ENCODE peak calls at places on chromosomes 7 and 10, in ten cellular contexts. Y is Peyer's patch, I is heart left ventricle, V is esophagus squamous epithelium, E is HepG2, Q is ovary, L is GM12891, S is GM12892, A is HCT116, N is uterus. H is an unnamed sample.

GRCh38 chr10:2897619-2898508 is 169.5 kb upstream of the PFKP start:
- DNase-seq in Y (no peak), I (no peak), V (no peak), E (no peak), Q (no peak), L (no peak), S (no peak), A (no peak), N (no peak), H (no peak)

GRCh38 chr10:102230861-102231356 is 4.8 kb downstream of the ELOVL3 start:
- DNase-seq in Y (peak), I (no peak), V (no peak), E (no peak), Q (peak), L (peak), S (peak), A (peak), N (peak), H (no peak)

GRCh38 chr10:7561216-7561893 is 105.4 kb downstream of the ITIH5 start:
- DNase-seq in Y (no peak), I (peak), V (no peak), E (peak), Q (peak), L (no peak), S (no peak), A (no peak), N (peak), H (no peak)

GRCh38 chr7:20913853-20914252 is 127.2 kb upstream of the SP8 start:
- DNase-seq in Y (no peak), I (no peak), V (no peak), E (no peak), Q (no peak), L (no peak), S (no peak), A (no peak), N (no peak), H (no peak)

GRCh38 chr7:107972075-107972482 is 30.9 kb downstream of the LAMB1 start:
- DNase-seq in Y (no peak), I (peak), V (no peak), E (peak), Q (no peak), L (no peak), S (no peak), A (no peak), N (peak), H (no peak)

GRCh38 chr7:105354383-105354782 is 34.3 kb downstream of the SRPK2 start:
- DNase-seq in Y (peak), I (no peak), V (no peak), E (no peak), Q (no peak), L (no peak), S (no peak), A (no peak), N (no peak), H (no peak)

GRCh38 chr7:127675716-127676115 is 23.7 kb downstream of the SND1 start:
- DNase-seq in Y (no peak), I (no peak), V (no peak), E (no peak), Q (no peak), L (no peak), S (no peak), A (no peak), N (no peak), H (no peak)

GRCh38 chr10:32379950-32380547 is 33.1 kb upstream of the EPC1 start:
- DNase-seq in Y (no peak), I (no peak), V (no peak), E (no peak), Q (no peak), L (no peak), S (no peak), A (no peak), N (no peak), H (no peak)

GRCh38 chr10:118521415-118522117 is 73.9 kb downstream of the PRLHR start:
- DNase-seq in Y (no peak), I (no peak), V (no peak), E (no peak), Q (no peak), L (no peak), S (no peak), A (no peak), N (no peak), H (no peak)

GRCh38 chr7:37315752-37316711 is 132.6 kb downstream of the ELMO1 start:
- DNase-seq in Y (no peak), I (no peak), V (no peak), E (no peak), Q (no peak), L (no peak), S (no peak), A (no peak), N (no peak), H (no peak)

GRCh38 chr10:22821501-22821900 is 106.4 kb upstream of the ARMC3 start:
- DNase-seq in Y (no peak), I (no peak), V (no peak), E (no peak), Q (no peak), L (no peak), S (no peak), A (no peak), N (no peak), H (no peak)

GRCh38 chr10:42149722-42150427 is 488.5 kb downstream of the ZNF33B start:
- DNase-seq in Y (no peak), I (no peak), V (no peak), E (no peak), Q (no peak), L (no peak), S (no peak), A (no peak), N (no peak), H (no peak)

GRCh38 chr10:124220971-124221355 is 127.6 kb upstream of the CHST15 start:
- DNase-seq in Y (no peak), I (no peak), V (no peak), E (no peak), Q (no peak), L (no peak), S (no peak), A (no peak), N (no peak), H (no peak)

GRCh38 chr10:62069452-62070191 is 168.1 kb downstream of the ARID5B start:
- DNase-seq in Y (no peak), I (no peak), V (no peak), E (no peak), Q (no peak), L (no peak), S (no peak), A (no peak), N (no peak), H (no peak)

GRCh38 chr10:113732966-113733365 is 18.5 kb upstream of the PLEKHS1 start:
- DNase-seq in Y (no peak), I (no peak), V (no peak), E (no peak), Q (no peak), L (no peak), S (no peak), A (no peak), N (no peak), H (no peak)

GRCh38 chr10:62637249-62638061 is 167.1 kb upstream of the ADO start:
- DNase-seq in Y (peak), I (peak), V (no peak), E (peak), Q (no peak), L (no peak), S (no peak), A (no peak), N (peak), H (no peak)

GRCh38 chr7:24917510-24918239 is 62.3 kb downstream of the OSBPL3 start:
- DNase-seq in Y (no peak), I (no peak), V (no peak), E (no peak), Q (no peak), L (no peak), S (no peak), A (no peak), N (no peak), H (no peak)

GRCh38 chr7:116509982-116510579 is 10.5 kb downstream of the CAV2 start:
- DNase-seq in Y (no peak), I (no peak), V (no peak), E (no peak), Q (no peak), L (no peak), S (no peak), A (no peak), N (no peak), H (no peak)

GRCh38 chr7:123935436-123936381 is 10.7 kb downstream of the SPAM1 start:
- DNase-seq in Y (no peak), I (no peak), V (no peak), E (no peak), Q (no peak), L (no peak), S (no peak), A (no peak), N (no peak), H (no peak)

GRCh38 chr10:73997479-73997805 is 474 bp upstream of the VCL start:
- DNase-seq in Y (peak), I (no peak), V (no peak), E (no peak), Q (no peak), L (no peak), S (no peak), A (no peak), N (no peak), H (no peak)

GRCh38 chr7:106485031-106485551 is 175.9 kb downstream of the CCDC71L start:
- DNase-seq in Y (no peak), I (no peak), V (no peak), E (no peak), Q (no peak), L (no peak), S (no peak), A (no peak), N (no peak), H (peak)

GRCh38 chr10:72009430-72010081 is 45.4 kb downstream of the CHST3 start:
- DNase-seq in Y (peak), I (peak), V (no peak), E (no peak), Q (peak), L (no peak), S (no peak), A (no peak), N (peak), H (no peak)

GRCh38 chr7:31526882-31527281 is 13.0 kb downstream of the ITPRID1 start:
- DNase-seq in Y (no peak), I (no peak), V (no peak), E (no peak), Q (no peak), L (no peak), S (no peak), A (no peak), N (no peak), H (no peak)

GRCh38 chr7:23055582-23056178 is 41.8 kb upstream of the HYCC1 start:
- DNase-seq in Y (peak), I (peak), V (no peak), E (peak), Q (no peak), L (peak), S (peak), A (peak), N (no peak), H (peak)

GRCh38 chr7:11212816-11213215 is 239.1 kb downstream of the PHF14 start:
- DNase-seq in Y (no peak), I (no peak), V (no peak), E (no peak), Q (no peak), L (no peak), S (no peak), A (no peak), N (no peak), H (no peak)

GRCh38 chr10:3699896-3700295 is 85.1 kb downstream of the KLF6 start:
- DNase-seq in Y (no peak), I (no peak), V (no peak), E (no peak), Q (no peak), L (no peak), S (no peak), A (no peak), N (no peak), H (no peak)

GRCh38 chr7:138459300-138460175 is 521 bp upstream of the TRIM24 start:
- DNase-seq in Y (peak), I (no peak), V (peak), E (peak), Q (peak), L (no peak), S (no peak), A (peak), N (peak), H (peak)

GRCh38 chr7:109950821-109951601 is 1139.9 kb upstream of the LRRN3 start:
- DNase-seq in Y (no peak), I (no peak), V (no peak), E (no peak), Q (no peak), L (no peak), S (no peak), A (no peak), N (no peak), H (no peak)

GRCh38 chr10:74056081-74056818 is 58.3 kb downstream of the VCL start:
- DNase-seq in Y (no peak), I (no peak), V (no peak), E (peak), Q (no peak), L (no peak), S (no peak), A (peak), N (no peak), H (no peak)

GRCh38 chr7:99399597-99399996 is 8.8 kb downstream of the PDAP1 start:
- DNase-seq in Y (no peak), I (no peak), V (no peak), E (no peak), Q (no peak), L (no peak), S (no peak), A (no peak), N (no peak), H (no peak)

GRCh38 chr7:141397236-141398163 is 153.7 kb upstream of the AGK start:
- DNase-seq in Y (no peak), I (peak), V (no peak), E (no peak), Q (no peak), L (no peak), S (no peak), A (no peak), N (no peak), H (no peak)

GRCh38 chr7:51151452-51151851 is 165.2 kb downstream of the COBL start:
- DNase-seq in Y (no peak), I (no peak), V (no peak), E (no peak), Q (no peak), L (no peak), S (no peak), A (no peak), N (no peak), H (no peak)

GRCh38 chr10:19833508-19833824 is 17.2 kb downstream of the PLXDC2 start:
- DNase-seq in Y (no peak), I (no peak), V (no peak), E (no peak), Q (no peak), L (no peak), S (no peak), A (no peak), N (no peak), H (no peak)

GRCh38 chr10:114491933-114492332 is 87.6 kb upstream of the AFAP1L2 start:
- DNase-seq in Y (no peak), I (peak), V (no peak), E (no peak), Q (peak), L (no peak), S (no peak), A (no peak), N (no peak), H (no peak)

GRCh38 chr10:28580825-28581224 is 47.9 kb downstream of the WAC start:
- DNase-seq in Y (no peak), I (no peak), V (no peak), E (no peak), Q (no peak), L (no peak), S (no peak), A (no peak), N (no peak), H (no peak)

GRCh38 chr10:124106241-124106905 is 13.0 kb upstream of the CHST15 start:
- DNase-seq in Y (peak), I (peak), V (no peak), E (peak), Q (peak), L (peak), S (no peak), A (peak), N (peak), H (peak)

GRCh38 chr7:36594445-36594844 is 129.8 kb downstream of the AOAH start:
- DNase-seq in Y (no peak), I (no peak), V (no peak), E (no peak), Q (no peak), L (no peak), S (no peak), A (no peak), N (no peak), H (no peak)

GRCh38 chr7:20351901-20352300 is 21.2 kb downstream of the ITGB8 start:
- DNase-seq in Y (no peak), I (no peak), V (no peak), E (no peak), Q (no peak), L (no peak), S (no peak), A (no peak), N (no peak), H (no peak)

GRCh38 chr7:4699897-4700296 is 17.8 kb downstream of the FOXK1 start:
- DNase-seq in Y (no peak), I (no peak), V (no peak), E (no peak), Q (no peak), L (no peak), S (no peak), A (no peak), N (no peak), H (no peak)

GRCh38 chr10:80205478-80206276 is at the start of gene ANXA11:
- DNase-seq in Y (peak), I (peak), V (no peak), E (peak), Q (peak), L (peak), S (peak), A (peak), N (peak), H (peak)
- TF ChIP-seq POLR2A in Y (peak), I (peak), V (peak), E (peak), Q (peak), L (peak), S (peak), A (peak), N (peak), H (peak)

GRCh38 chr7:2233876-2234275 is 1.1 kb upstream of the MAD1L1 start:
- DNase-seq in Y (no peak), I (no peak), V (no peak), E (no peak), Q (no peak), L (no peak), S (no peak), A (no peak), N (no peak), H (no peak)

GRCh38 chr7:2231992-2232765 is 566 bp downstream of the MAD1L1 start:
- DNase-seq in Y (no peak), I (no peak), V (no peak), E (peak), Q (peak), L (no peak), S (peak), A (no peak), N (no peak), H (peak)

GRCh38 chr7:2230226-2230625 is 2.5 kb downstream of the MAD1L1 start:
- DNase-seq in Y (no peak), I (no peak), V (no peak), E (no peak), Q (no peak), L (no peak), S (no peak), A (no peak), N (no peak), H (no peak)

GRCh38 chr7:2230882-2231281 is 1.9 kb downstream of the MAD1L1 start:
- DNase-seq in Y (no peak), I (no peak), V (no peak), E (peak), Q (no peak), L (no peak), S (no peak), A (no peak), N (no peak), H (no peak)

DNA sequence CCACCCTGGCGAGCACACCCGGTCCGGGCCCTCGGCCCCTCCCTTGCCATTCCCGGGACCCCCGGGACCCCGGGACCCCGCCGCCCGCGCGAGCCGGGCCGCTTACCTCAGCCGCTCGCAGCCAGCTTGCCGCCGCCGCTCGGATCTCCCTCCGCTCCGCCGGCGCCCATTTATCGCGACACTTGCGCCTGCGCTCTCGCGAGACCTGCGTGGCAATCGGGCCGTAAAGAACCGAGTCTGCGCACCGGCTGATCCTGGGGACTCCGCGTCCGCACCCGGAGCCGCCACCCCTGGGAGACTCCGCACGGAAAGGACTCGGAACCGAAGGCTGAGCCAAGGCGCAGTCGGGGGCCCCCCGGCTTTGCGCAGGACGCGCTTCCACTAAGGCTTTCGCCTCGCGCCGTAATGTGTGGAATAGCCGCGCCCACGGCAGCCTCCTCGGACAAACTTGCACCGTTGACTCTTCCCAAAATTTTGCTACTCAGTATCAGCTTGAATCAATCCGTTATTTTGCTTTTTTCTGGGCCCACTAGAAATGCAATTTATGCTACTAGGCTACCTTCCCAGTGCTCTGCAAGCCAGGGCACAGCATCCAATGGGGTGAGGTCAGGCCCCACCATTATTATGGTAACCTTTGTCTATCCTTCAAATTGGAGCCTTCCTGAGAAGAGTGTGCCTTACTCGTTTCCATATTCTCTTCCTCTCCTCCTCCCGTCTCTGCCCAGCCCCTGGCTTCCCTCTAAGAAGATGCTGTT is at the start of gene MAD1L1:
- DNase-seq in Y (peak), I (peak), V (peak), E (peak), Q (peak), L (peak), S (peak), A (peak), N (peak), H (peak)
- TF ChIP-seq POLR2A in Y (no peak), I (no peak), V (no peak), E (peak), Q (no peak), L (peak), S (peak), A (peak), N (peak), H (peak)

GRCh38 chr10:5945203-5945534 is 32.2 kb downstream of the IL15RA start:
- DNase-seq in Y (no peak), I (peak), V (no peak), E (no peak), Q (no peak), L (no peak), S (no peak), A (no peak), N (peak), H (no peak)

GRCh38 chr10:5947471-5948207 is 29.7 kb downstream of the IL15RA start:
- DNase-seq in Y (no peak), I (no peak), V (no peak), E (no peak), Q (no peak), L (no peak), S (no peak), A (no peak), N (no peak), H (no peak)

GRCh38 chr10:5944389-5945202 is 32.7 kb downstream of the IL15RA start:
- DNase-seq in Y (peak), I (peak), V (no peak), E (no peak), Q (peak), L (no peak), S (no peak), A (peak), N (peak), H (peak)

GRCh38 chr10:5946786-5947185 is 30.6 kb downstream of the IL15RA start:
- DNase-seq in Y (no peak), I (no peak), V (no peak), E (no peak), Q (no peak), L (no peak), S (no peak), A (no peak), N (no peak), H (no peak)

GRCh38 chr10:5945561-5946418 is 31.6 kb downstream of the IL15RA start:
- DNase-seq in Y (peak), I (peak), V (no peak), E (peak), Q (peak), L (no peak), S (no peak), A (no peak), N (peak), H (no peak)
- TF ChIP-seq POLR2A in Y (no peak), I (no peak), V (no peak), E (no peak), Q (peak), L (no peak), S (no peak), A (no peak), N (peak), H (no peak)

DNA sequence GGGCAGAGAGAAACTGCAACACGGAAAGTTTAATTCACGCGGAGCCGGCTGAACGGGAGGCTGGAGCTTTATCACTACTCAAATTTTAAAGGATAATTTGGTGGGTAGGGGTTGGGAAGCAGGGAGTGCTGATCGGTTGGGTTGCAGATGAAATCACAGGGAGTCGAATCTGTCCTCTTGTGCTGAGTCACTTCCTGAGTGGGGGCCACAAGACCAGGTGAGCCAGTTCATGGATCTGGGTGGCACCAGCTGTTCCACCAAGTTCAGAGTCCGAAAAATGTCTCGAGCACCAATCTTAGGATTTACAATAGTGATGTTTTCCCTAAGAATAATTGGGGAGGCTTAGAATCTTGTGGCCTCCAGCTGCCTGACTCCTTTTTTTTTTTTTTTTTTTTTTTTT is 3.6 kb upstream of the PRAP1 start:
- DNase-seq in Y (no peak), I (no peak), V (no peak), E (no peak), Q (no peak), L (no peak), S (no peak), A (no peak), N (no peak), H (no peak)
- TF ChIP-seq POLR2A in Y (no peak), I (no peak), V (no peak), E (no peak), Q (no peak), L (no peak), S (no peak), A (no peak), N (no peak), H (no peak)

GRCh38 chr7:33870120-33870519 is 35.2 kb upstream of the BMPER start:
- DNase-seq in Y (no peak), I (no peak), V (no peak), E (no peak), Q (no peak), L (no peak), S (no peak), A (no peak), N (no peak), H (no peak)
- TF ChIP-seq POLR2A in Y (no peak), I (no peak), V (no peak), E (no peak), Q (no peak), L (no peak), S (no peak), A (no peak), N (no peak), H (no peak)